ENCODE peak calls at places on chromosomes 11 and 22, in six cellular contexts. One of them, this sample, is unnamed.

GRCh38 chr11:104206936-104207335 is 43.0 kb upstream of the PDGFD start:
- DNase-seq in stimulated activated CD4-positive, alpha-beta T cell treated with anti-CD3 and anti-CD28 coated beads, Interleukin-4, amount 100 ng/mL, for 48 hours: no peak
- DNase-seq in cardiac fibroblast: no peak
- DNase-seq in cerebellum: no peak
- DNase-seq in activated CD4-positive, alpha-beta T cell treated with anti-CD3 and anti-CD28 coated beads, Interleukin-2, amount 50 U/mL, for 48 hours: no peak
- DNase-seq in A549: no peak
- DNase-seq in this sample: no peak

GRCh38 chr11:70504246-70505020 is 106.1 kb downstream of the CTTN start:
- DNase-seq in stimulated activated CD4-positive, alpha-beta T cell treated with anti-CD3 and anti-CD28 coated beads, Interleukin-4, amount 100 ng/mL, for 48 hours: no peak
- DNase-seq in cardiac fibroblast: no peak
- DNase-seq in cerebellum: no peak
- DNase-seq in activated CD4-positive, alpha-beta T cell treated with anti-CD3 and anti-CD28 coated beads, Interleukin-2, amount 50 U/mL, for 48 hours: no peak
- DNase-seq in A549: no peak
- DNase-seq in this sample: no peak

GRCh38 chr11:5366856-5367255 is 15.5 kb downstream of the OR51B6 start:
- DNase-seq in stimulated activated CD4-positive, alpha-beta T cell treated with anti-CD3 and anti-CD28 coated beads, Interleukin-4, amount 100 ng/mL, for 48 hours: no peak
- DNase-seq in cardiac fibroblast: peak; percentile 39
- DNase-seq in cerebellum: no peak
- DNase-seq in activated CD4-positive, alpha-beta T cell treated with anti-CD3 and anti-CD28 coated beads, Interleukin-2, amount 50 U/mL, for 48 hours: no peak
- DNase-seq in A549: no peak
- DNase-seq in this sample: no peak

GRCh38 chr11:35792148-35792845 is 129.7 kb downstream of the TRIM44 start:
- DNase-seq in stimulated activated CD4-positive, alpha-beta T cell treated with anti-CD3 and anti-CD28 coated beads, Interleukin-4, amount 100 ng/mL, for 48 hours: no peak
- DNase-seq in cardiac fibroblast: no peak
- DNase-seq in cerebellum: peak; percentile 62
- DNase-seq in activated CD4-positive, alpha-beta T cell treated with anti-CD3 and anti-CD28 coated beads, Interleukin-2, amount 50 U/mL, for 48 hours: no peak
- DNase-seq in A549: no peak
- DNase-seq in this sample: peak; percentile 89

GRCh38 chr22:36770116-36770945 is 5.6 kb downstream of the IFT27 start:
- DNase-seq in stimulated activated CD4-positive, alpha-beta T cell treated with anti-CD3 and anti-CD28 coated beads, Interleukin-4, amount 100 ng/mL, for 48 hours: no peak
- DNase-seq in cardiac fibroblast: no peak
- DNase-seq in cerebellum: no peak
- DNase-seq in activated CD4-positive, alpha-beta T cell treated with anti-CD3 and anti-CD28 coated beads, Interleukin-2, amount 50 U/mL, for 48 hours: no peak
- DNase-seq in A549: no peak
- DNase-seq in this sample: no peak

GRCh38 chr11:64044730-64045386 is 9.1 kb downstream of the FLRT1 start:
- DNase-seq in stimulated activated CD4-positive, alpha-beta T cell treated with anti-CD3 and anti-CD28 coated beads, Interleukin-4, amount 100 ng/mL, for 48 hours: no peak
- DNase-seq in cardiac fibroblast: no peak
- DNase-seq in cerebellum: no peak
- DNase-seq in activated CD4-positive, alpha-beta T cell treated with anti-CD3 and anti-CD28 coated beads, Interleukin-2, amount 50 U/mL, for 48 hours: no peak
- DNase-seq in A549: no peak
- DNase-seq in this sample: no peak

GRCh38 chr11:9060700-9061111 is 30.7 kb downstream of the SCUBE2 start:
- DNase-seq in stimulated activated CD4-positive, alpha-beta T cell treated with anti-CD3 and anti-CD28 coated beads, Interleukin-4, amount 100 ng/mL, for 48 hours: peak; percentile 59
- DNase-seq in cardiac fibroblast: peak; percentile 9
- DNase-seq in cerebellum: no peak
- DNase-seq in activated CD4-positive, alpha-beta T cell treated with anti-CD3 and anti-CD28 coated beads, Interleukin-2, amount 50 U/mL, for 48 hours: peak; percentile 79
- DNase-seq in A549: peak; percentile 34
- DNase-seq in this sample: no peak

GRCh38 chr11:34531663-34532062 is 18.1 kb upstream of the ELF5 start:
- DNase-seq in stimulated activated CD4-positive, alpha-beta T cell treated with anti-CD3 and anti-CD28 coated beads, Interleukin-4, amount 100 ng/mL, for 48 hours: no peak
- DNase-seq in cardiac fibroblast: no peak
- DNase-seq in cerebellum: no peak
- DNase-seq in activated CD4-positive, alpha-beta T cell treated with anti-CD3 and anti-CD28 coated beads, Interleukin-2, amount 50 U/mL, for 48 hours: no peak
- DNase-seq in A549: no peak
- DNase-seq in this sample: no peak

GRCh38 chr11:64862914-64863313 is 15.5 kb downstream of the EHD1 start:
- DNase-seq in stimulated activated CD4-positive, alpha-beta T cell treated with anti-CD3 and anti-CD28 coated beads, Interleukin-4, amount 100 ng/mL, for 48 hours: no peak
- DNase-seq in cardiac fibroblast: peak; percentile 38
- DNase-seq in cerebellum: no peak
- DNase-seq in activated CD4-positive, alpha-beta T cell treated with anti-CD3 and anti-CD28 coated beads, Interleukin-2, amount 50 U/mL, for 48 hours: no peak
- DNase-seq in A549: no peak
- DNase-seq in this sample: peak; percentile 68

GRCh38 chr11:120185678-120186407 is 25.0 kb upstream of the OAF start:
- DNase-seq in stimulated activated CD4-positive, alpha-beta T cell treated with anti-CD3 and anti-CD28 coated beads, Interleukin-4, amount 100 ng/mL, for 48 hours: no peak
- DNase-seq in cardiac fibroblast: no peak
- DNase-seq in cerebellum: no peak
- DNase-seq in activated CD4-positive, alpha-beta T cell treated with anti-CD3 and anti-CD28 coated beads, Interleukin-2, amount 50 U/mL, for 48 hours: no peak
- DNase-seq in A549: no peak
- DNase-seq in this sample: no peak

GRCh38 chr22:28909375-28909774 is 26.0 kb downstream of the ZNRF3 start:
- DNase-seq in stimulated activated CD4-positive, alpha-beta T cell treated with anti-CD3 and anti-CD28 coated beads, Interleukin-4, amount 100 ng/mL, for 48 hours: peak; percentile 76
- DNase-seq in cardiac fibroblast: peak; percentile 38
- DNase-seq in cerebellum: no peak
- DNase-seq in activated CD4-positive, alpha-beta T cell treated with anti-CD3 and anti-CD28 coated beads, Interleukin-2, amount 50 U/mL, for 48 hours: peak; percentile 89
- DNase-seq in A549: no peak
- DNase-seq in this sample: no peak

GRCh38 chr11:113935858-113936257 is 31.3 kb downstream of the HTR3B start:
- DNase-seq in stimulated activated CD4-positive, alpha-beta T cell treated with anti-CD3 and anti-CD28 coated beads, Interleukin-4, amount 100 ng/mL, for 48 hours: no peak
- DNase-seq in cardiac fibroblast: no peak
- DNase-seq in cerebellum: no peak
- DNase-seq in activated CD4-positive, alpha-beta T cell treated with anti-CD3 and anti-CD28 coated beads, Interleukin-2, amount 50 U/mL, for 48 hours: no peak
- DNase-seq in A549: no peak
- DNase-seq in this sample: no peak

GRCh38 chr22:49900441-49901230 is 17.6 kb downstream of the ALG12 start:
- DNase-seq in stimulated activated CD4-positive, alpha-beta T cell treated with anti-CD3 and anti-CD28 coated beads, Interleukin-4, amount 100 ng/mL, for 48 hours: no peak
- DNase-seq in cardiac fibroblast: no peak
- DNase-seq in cerebellum: no peak
- DNase-seq in activated CD4-positive, alpha-beta T cell treated with anti-CD3 and anti-CD28 coated beads, Interleukin-2, amount 50 U/mL, for 48 hours: no peak
- DNase-seq in A549: no peak
- DNase-seq in this sample: no peak

GRCh38 chr22:19710020-19710768 is 4.1 kb upstream of the SEPTIN5 start:
- DNase-seq in stimulated activated CD4-positive, alpha-beta T cell treated with anti-CD3 and anti-CD28 coated beads, Interleukin-4, amount 100 ng/mL, for 48 hours: no peak
- DNase-seq in cardiac fibroblast: no peak
- DNase-seq in cerebellum: no peak
- DNase-seq in activated CD4-positive, alpha-beta T cell treated with anti-CD3 and anti-CD28 coated beads, Interleukin-2, amount 50 U/mL, for 48 hours: no peak
- DNase-seq in A549: no peak
- DNase-seq in this sample: no peak

GRCh38 chr11:60939828-60940227 is 12.1 kb downstream of the SLC15A3 start:
- DNase-seq in stimulated activated CD4-positive, alpha-beta T cell treated with anti-CD3 and anti-CD28 coated beads, Interleukin-4, amount 100 ng/mL, for 48 hours: no peak
- DNase-seq in cardiac fibroblast: no peak
- DNase-seq in cerebellum: no peak
- DNase-seq in activated CD4-positive, alpha-beta T cell treated with anti-CD3 and anti-CD28 coated beads, Interleukin-2, amount 50 U/mL, for 48 hours: no peak
- DNase-seq in A549: no peak
- DNase-seq in this sample: no peak

GRCh38 chr11:68832476-68833176 is 9.1 kb downstream of the CPT1A start:
- DNase-seq in stimulated activated CD4-positive, alpha-beta T cell treated with anti-CD3 and anti-CD28 coated beads, Interleukin-4, amount 100 ng/mL, for 48 hours: no peak
- DNase-seq in cardiac fibroblast: no peak
- DNase-seq in cerebellum: no peak
- DNase-seq in activated CD4-positive, alpha-beta T cell treated with anti-CD3 and anti-CD28 coated beads, Interleukin-2, amount 50 U/mL, for 48 hours: no peak
- DNase-seq in A549: no peak
- DNase-seq in this sample: no peak

GRCh38 chr22:38843716-38844660 is at the start of gene NPTXR:
- DNase-seq in stimulated activated CD4-positive, alpha-beta T cell treated with anti-CD3 and anti-CD28 coated beads, Interleukin-4, amount 100 ng/mL, for 48 hours: no peak
- DNase-seq in cardiac fibroblast: no peak
- DNase-seq in cerebellum: peak; percentile 80
- DNase-seq in activated CD4-positive, alpha-beta T cell treated with anti-CD3 and anti-CD28 coated beads, Interleukin-2, amount 50 U/mL, for 48 hours: peak; percentile 50
- DNase-seq in A549: peak; percentile 40
- DNase-seq in this sample: peak; percentile 59

GRCh38 chr11:67691149-67691548 is 16.7 kb upstream of the ALDH3B2 start:
- DNase-seq in stimulated activated CD4-positive, alpha-beta T cell treated with anti-CD3 and anti-CD28 coated beads, Interleukin-4, amount 100 ng/mL, for 48 hours: no peak
- DNase-seq in cardiac fibroblast: peak; percentile 13
- DNase-seq in cerebellum: no peak
- DNase-seq in activated CD4-positive, alpha-beta T cell treated with anti-CD3 and anti-CD28 coated beads, Interleukin-2, amount 50 U/mL, for 48 hours: no peak
- DNase-seq in A549: no peak
- DNase-seq in this sample: no peak

GRCh38 chr22:31122532-31123291 is at the start of gene INPP5J:
- DNase-seq in stimulated activated CD4-positive, alpha-beta T cell treated with anti-CD3 and anti-CD28 coated beads, Interleukin-4, amount 100 ng/mL, for 48 hours: no peak
- DNase-seq in cardiac fibroblast: peak; percentile 46
- DNase-seq in cerebellum: peak; percentile 94
- DNase-seq in activated CD4-positive, alpha-beta T cell treated with anti-CD3 and anti-CD28 coated beads, Interleukin-2, amount 50 U/mL, for 48 hours: no peak
- DNase-seq in A549: peak; percentile 24
- DNase-seq in this sample: peak; percentile 93

GRCh38 chr11:15200696-15201095 is 86.0 kb downstream of the INSC start:
- DNase-seq in stimulated activated CD4-positive, alpha-beta T cell treated with anti-CD3 and anti-CD28 coated beads, Interleukin-4, amount 100 ng/mL, for 48 hours: no peak
- DNase-seq in cardiac fibroblast: no peak
- DNase-seq in cerebellum: no peak
- DNase-seq in activated CD4-positive, alpha-beta T cell treated with anti-CD3 and anti-CD28 coated beads, Interleukin-2, amount 50 U/mL, for 48 hours: no peak
- DNase-seq in A549: no peak
- DNase-seq in this sample: no peak

GRCh38 chr22:38172489-38173155 is 9.0 kb downstream of the PLA2G6 start:
- DNase-seq in stimulated activated CD4-positive, alpha-beta T cell treated with anti-CD3 and anti-CD28 coated beads, Interleukin-4, amount 100 ng/mL, for 48 hours: no peak
- DNase-seq in cardiac fibroblast: peak; percentile 76
- DNase-seq in cerebellum: peak; percentile 59
- DNase-seq in activated CD4-positive, alpha-beta T cell treated with anti-CD3 and anti-CD28 coated beads, Interleukin-2, amount 50 U/mL, for 48 hours: no peak
- DNase-seq in A549: no peak
- DNase-seq in this sample: peak; percentile 40

GRCh38 chr11:27696961-27697360 is 3.3 kb downstream of the BDNF start:
- DNase-seq in stimulated activated CD4-positive, alpha-beta T cell treated with anti-CD3 and anti-CD28 coated beads, Interleukin-4, amount 100 ng/mL, for 48 hours: no peak
- DNase-seq in cardiac fibroblast: peak; percentile 39
- DNase-seq in cerebellum: no peak
- DNase-seq in activated CD4-positive, alpha-beta T cell treated with anti-CD3 and anti-CD28 coated beads, Interleukin-2, amount 50 U/mL, for 48 hours: no peak
- DNase-seq in A549: no peak
- DNase-seq in this sample: no peak

GRCh38 chr11:17531071-17531817 is 13.0 kb downstream of the USH1C start:
- DNase-seq in stimulated activated CD4-positive, alpha-beta T cell treated with anti-CD3 and anti-CD28 coated beads, Interleukin-4, amount 100 ng/mL, for 48 hours: no peak
- DNase-seq in cardiac fibroblast: no peak
- DNase-seq in cerebellum: no peak
- DNase-seq in activated CD4-positive, alpha-beta T cell treated with anti-CD3 and anti-CD28 coated beads, Interleukin-2, amount 50 U/mL, for 48 hours: no peak
- DNase-seq in A549: no peak
- DNase-seq in this sample: no peak

GRCh38 chr11:60363542-60364525 is 14.5 kb upstream of the MS4A7 start:
- DNase-seq in stimulated activated CD4-positive, alpha-beta T cell treated with anti-CD3 and anti-CD28 coated beads, Interleukin-4, amount 100 ng/mL, for 48 hours: peak; percentile 35
- DNase-seq in cardiac fibroblast: peak; percentile 66
- DNase-seq in cerebellum: peak; percentile 32
- DNase-seq in activated CD4-positive, alpha-beta T cell treated with anti-CD3 and anti-CD28 coated beads, Interleukin-2, amount 50 U/mL, for 48 hours: peak; percentile 66
- DNase-seq in A549: peak; percentile 53
- DNase-seq in this sample: peak; percentile 59

GRCh38 chr11:119712459-119713360 is 16.3 kb downstream of the NECTIN1 start:
- DNase-seq in stimulated activated CD4-positive, alpha-beta T cell treated with anti-CD3 and anti-CD28 coated beads, Interleukin-4, amount 100 ng/mL, for 48 hours: no peak
- DNase-seq in cardiac fibroblast: no peak
- DNase-seq in cerebellum: no peak
- DNase-seq in activated CD4-positive, alpha-beta T cell treated with anti-CD3 and anti-CD28 coated beads, Interleukin-2, amount 50 U/mL, for 48 hours: no peak
- DNase-seq in A549: no peak
- DNase-seq in this sample: no peak

GRCh38 chr11:111449696-111450479 is 62.3 kb downstream of the BTG4 start:
- DNase-seq in stimulated activated CD4-positive, alpha-beta T cell treated with anti-CD3 and anti-CD28 coated beads, Interleukin-4, amount 100 ng/mL, for 48 hours: no peak
- DNase-seq in cardiac fibroblast: no peak
- DNase-seq in cerebellum: no peak
- DNase-seq in activated CD4-positive, alpha-beta T cell treated with anti-CD3 and anti-CD28 coated beads, Interleukin-2, amount 50 U/mL, for 48 hours: no peak
- DNase-seq in A549: no peak
- DNase-seq in this sample: no peak

GRCh38 chr11:36109850-36110606 is 166.2 kb downstream of the LDLRAD3 start:
- DNase-seq in stimulated activated CD4-positive, alpha-beta T cell treated with anti-CD3 and anti-CD28 coated beads, Interleukin-4, amount 100 ng/mL, for 48 hours: no peak
- DNase-seq in cardiac fibroblast: no peak
- DNase-seq in cerebellum: no peak
- DNase-seq in activated CD4-positive, alpha-beta T cell treated with anti-CD3 and anti-CD28 coated beads, Interleukin-2, amount 50 U/mL, for 48 hours: no peak
- DNase-seq in A549: no peak
- DNase-seq in this sample: peak; percentile 52

GRCh38 chr22:43263645-43264514 is 76.9 kb upstream of the TTLL12 start:
- DNase-seq in stimulated activated CD4-positive, alpha-beta T cell treated with anti-CD3 and anti-CD28 coated beads, Interleukin-4, amount 100 ng/mL, for 48 hours: peak; percentile 64
- DNase-seq in cardiac fibroblast: peak; percentile 74
- DNase-seq in cerebellum: no peak
- DNase-seq in activated CD4-positive, alpha-beta T cell treated with anti-CD3 and anti-CD28 coated beads, Interleukin-2, amount 50 U/mL, for 48 hours: peak; percentile 85
- DNase-seq in A549: no peak
- DNase-seq in this sample: no peak